ENCODE peak calls at places on chromosomes 13 and 19, in nine cellular contexts. G is transverse colon, C is IMR-90, E is mesendoderm, R is left ventricle myocardium inferior, B is GM23338, A is DND-41, Y is left lung, U is Caco-2. N is an unnamed sample.

GRCh38 chr19:17946965-17947784 is 14.4 kb downstream of the CCDC124 start:
- DNase-seq in G (no peak), C (no peak), E (peak; percentile 23), R (no peak), B (peak; percentile 63), A (no peak), Y (peak; percentile 75), U (peak; percentile 28), N (no peak)

GRCh38 chr19:18053571-18054219 is 33.0 kb downstream of the IL12RB1 start:
- DNase-seq in G (no peak), C (peak; percentile 81), E (no peak), R (no peak), B (no peak), A (peak; percentile 41), Y (peak; percentile 13), U (no peak), N (no peak)

GRCh38 chr13:30819136-30819875 is 84.0 kb downstream of the ALOX5AP start:
- DNase-seq in G (no peak), C (no peak), E (no peak), R (no peak), B (no peak), A (no peak), Y (no peak), U (no peak), N (no peak)

GRCh38 chr19:19643158-19644053 is at the start of gene GMIP:
- DNase-seq in G (peak; percentile 91), C (peak; percentile 29), E (peak; percentile 87), R (peak; percentile 82), B (peak; percentile 93), A (peak; percentile 87), Y (peak; percentile 96), U (peak; percentile 87), N (peak; percentile 96)

GRCh38 chr13:101487046-101487830 is 34.8 kb downstream of the ITGBL1 start:
- DNase-seq in G (no peak), C (no peak), E (no peak), R (no peak), B (no peak), A (no peak), Y (no peak), U (no peak), N (no peak)

GRCh38 chr19:23273594-23274412 is 23.6 kb upstream of the ZNF724 start:
- DNase-seq in G (peak; percentile 96), C (peak; percentile 85), E (peak; percentile 97), R (peak; percentile 92), B (peak; percentile 98), A (peak; percentile 97), Y (peak; percentile 92), U (peak; percentile 88), N (peak; percentile 93)

GRCh38 chr19:19134687-19135158 is 3.6 kb downstream of the TMEM161A start:
- DNase-seq in G (no peak), C (no peak), E (peak; percentile 84), R (peak; percentile 82), B (peak; percentile 93), A (peak; percentile 30), Y (peak; percentile 87), U (no peak), N (peak; percentile 46)

GRCh38 chr19:17488593-17489391 is 18.5 kb downstream of the SLC27A1 start:
- DNase-seq in G (peak; percentile 93), C (no peak), E (peak; percentile 99), R (peak; percentile 59), B (peak; percentile 99), A (peak; percentile 59), Y (peak; percentile 93), U (peak; percentile 78), N (peak; percentile 80)

GRCh38 chr19:15198006-15198356 is 2.8 kb downstream of the NOTCH3 start:
- DNase-seq in G (peak; percentile 28), C (no peak), E (no peak), R (no peak), B (no peak), A (no peak), Y (no peak), U (no peak), N (no peak)

GRCh38 chr13:109616021-109616420 is 170.4 kb downstream of the IRS2 start:
- DNase-seq in G (no peak), C (no peak), E (no peak), R (no peak), B (no peak), A (no peak), Y (no peak), U (no peak), N (no peak)

GRCh38 chr13:90912247-90912646 is 435.2 kb upstream of the MIR17HG start:
- DNase-seq in G (no peak), C (no peak), E (no peak), R (no peak), B (no peak), A (no peak), Y (no peak), U (no peak), N (no peak)

GRCh38 chr13:72651196-72651595 is 76.2 kb downstream of the MZT1 start:
- DNase-seq in G (no peak), C (no peak), E (peak; percentile 29), R (no peak), B (peak; percentile 50), A (no peak), Y (no peak), U (peak; percentile 18), N (no peak)

GRCh38 chr13:113835461-113836274 is 28.2 kb downstream of the GAS6 start:
- DNase-seq in G (no peak), C (peak; percentile 79), E (peak; percentile 30), R (peak; percentile 14), B (no peak), A (no peak), Y (peak; percentile 63), U (no peak), N (no peak)
- H3K4me3 ChIP-seq in G (no peak overlapping the region), C (no peak overlapping the region), E (no peak overlapping the region), R (no peak overlapping the region), B (no peak overlapping the region), A (no peak overlapping the region), Y (no peak overlapping the region), U (no peak overlapping the region), N (no peak overlapping the region)

GRCh38 chr19:54435551-54436016 is 13.4 kb upstream of the LENG8 start:
- DNase-seq in G (no peak), C (no peak), E (no peak), R (no peak), B (peak; percentile 61), A (no peak), Y (no peak), U (no peak), N (no peak)

GRCh38 chr19:54434112-54434861 is 14.7 kb upstream of the LENG8 start:
- DNase-seq in G (no peak), C (no peak), E (no peak), R (no peak), B (peak; percentile 21), A (no peak), Y (no peak), U (no peak), N (no peak)

GRCh38 chr19:54436031-54436523 is 12.9 kb upstream of the LENG8 start:
- DNase-seq in G (no peak), C (no peak), E (no peak), R (no peak), B (peak; percentile 55), A (no peak), Y (no peak), U (no peak), N (no peak)

GRCh38 chr19:54434862-54435174 is 14.2 kb upstream of the LENG8 start:
- DNase-seq in G (no peak), C (no peak), E (no peak), R (no peak), B (peak; percentile 56), A (no peak), Y (no peak), U (no peak), N (no peak)

GRCh38 chr19:54436561-54437229 is 12.3 kb upstream of the LENG8 start:
- DNase-seq in G (no peak), C (no peak), E (no peak), R (no peak), B (peak; percentile 24), A (no peak), Y (no peak), U (no peak), N (no peak)
- H3K4me1 ChIP-seq in G (peaks cover 8% of the 10 kb centered on the region), C (no peaks in the 10 kb centered on the region), E (no peaks in the 10 kb centered on the region), R (peaks cover 43% of the 10 kb centered on the region), B (peaks cover 25% of the 10 kb centered on the region), A (no peaks in the 10 kb centered on the region), Y (no peaks in the 10 kb centered on the region), U (no peaks in the 10 kb centered on the region), N (peaks cover 7% of the 10 kb centered on the region)

GRCh38 chr19:31616031-31616430 is 266.8 kb upstream of the TSHZ3 start:
- DNase-seq in G (no peak), C (no peak), E (no peak), R (no peak), B (no peak), A (no peak), Y (no peak), U (no peak), N (no peak)

GRCh38 chr19:31613683-31614219 is 264.5 kb upstream of the TSHZ3 start:
- DNase-seq in G (no peak), C (no peak), E (peak; percentile 30), R (peak; percentile 13), B (no peak), A (no peak), Y (no peak), U (no peak), N (no peak)

GRCh38 chr19:31612873-31613272 is 263.6 kb upstream of the TSHZ3 start:
- DNase-seq in G (no peak), C (no peak), E (peak; percentile 2), R (no peak), B (no peak), A (no peak), Y (no peak), U (no peak), N (no peak)

GRCh38 chr19:31610036-31610435 is 260.8 kb upstream of the TSHZ3 start:
- DNase-seq in G (no peak), C (no peak), E (no peak), R (no peak), B (no peak), A (no peak), Y (no peak), U (no peak), N (no peak)

GRCh38 chr19:31611348-31611877 is 262.2 kb upstream of the TSHZ3 start:
- DNase-seq in G (no peak), C (no peak), E (no peak), R (no peak), B (no peak), A (no peak), Y (no peak), U (no peak), N (no peak)
- H3K4me3 ChIP-seq in G (no peak overlapping the region), C (no peak overlapping the region), E (no peak overlapping the region), R (no peak overlapping the region), B (no peak overlapping the region), A (no peak overlapping the region), Y (no peak overlapping the region), U (no peak overlapping the region), N (no peak overlapping the region)

GRCh38 chr19:35458821-35459391 is 10.8 kb downstream of the FFAR2 start:
- DNase-seq in G (no peak), C (no peak), E (no peak), R (no peak), B (no peak), A (no peak), Y (no peak), U (peak; percentile 74), N (no peak)
- H3K4me1 ChIP-seq in G (peaks cover 8% of the 10 kb centered on the region), C (no peaks in the 10 kb centered on the region), E (no peaks in the 10 kb centered on the region), R (peaks cover 39% of the 10 kb centered on the region), B (no peaks in the 10 kb centered on the region), A (peaks cover 30% of the 10 kb centered on the region), Y (peaks cover 15% of the 10 kb centered on the region), U (peaks cover 23% of the 10 kb centered on the region), N (peaks cover 28% of the 10 kb centered on the region)

GRCh38 chr19:41589371-41589770 is 13.4 kb downstream of the CEACAM21 start:
- DNase-seq in G (no peak), C (no peak), E (no peak), R (no peak), B (no peak), A (no peak), Y (no peak), U (no peak), N (no peak)
- H3K4me3 ChIP-seq in G (no peak overlapping the region), C (no peak overlapping the region), E (no peak overlapping the region), R (no peak overlapping the region), B (no peak overlapping the region), A (no peak overlapping the region), Y (no peak overlapping the region), U (no peak overlapping the region), N (no peak overlapping the region)

N was measured in CD8-positive, alpha-beta T cell.